ENCODE peak calls at places on chromosome 9, in six cellular contexts. W is stomach, M is gastrocnemius medialis, I is sigmoid colon, T is IMR-90, E is body of pancreas. Z is an unnamed sample.
A peak's percentile ranks its signal among the peaks of the same experiment; 100 is the strongest.

GRCh38 chr9:91193658-91194391 is 167.9 kb downstream of the AUH start:
- DNase-seq in W (peak; percentile 93), M (peak; percentile 83), I (peak; percentile 94), T (peak; percentile 96), E (peak; percentile 92), Z (peak; percentile 31)

GRCh38 chr9:101472891-101473290 is 37.3 kb upstream of the ALDOB start:
- DNase-seq in W (no peak), M (no peak), I (no peak), T (no peak), E (no peak), Z (no peak)

GRCh38 chr9:2602704-2603116 is 18.9 kb upstream of the VLDLR start:
- DNase-seq in W (no peak), M (no peak), I (no peak), T (peak; percentile 23), E (no peak), Z (no peak)

GRCh38 chr9:123073991-123074422 is 40.5 kb downstream of the GPR21 start:
- DNase-seq in W (no peak), M (no peak), I (no peak), T (peak; percentile 57), E (no peak), Z (no peak)

GRCh38 chr9:92440751-92441046 is 16.4 kb upstream of the OMD start:
- DNase-seq in W (no peak), M (no peak), I (no peak), T (no peak), E (no peak), Z (no peak)

GRCh38 chr9:78539904-78540303 is 243.0 kb downstream of the PSAT1 start:
- DNase-seq in W (no peak), M (peak; percentile 79), I (no peak), T (peak; percentile 77), E (no peak), Z (no peak)

GRCh38 chr9:4292781-4293180 is 7.1 kb downstream of the GLIS3 start:
- DNase-seq in W (no peak), M (no peak), I (no peak), T (peak; percentile 17), E (no peak), Z (no peak)

GRCh38 chr9:124309665-124310064 is 51.9 kb downstream of the NEK6 start:
- DNase-seq in W (no peak), M (no peak), I (no peak), T (peak; percentile 99), E (no peak), Z (no peak)

GRCh38 chr9:132168347-132168746 is 6.5 kb downstream of the NTNG2 start:
- DNase-seq in W (no peak), M (no peak), I (no peak), T (peak; percentile 52), E (no peak), Z (no peak)

GRCh38 chr9:21481470-21482057 is 549 bp downstream of the IFNE start:
- DNase-seq in W (no peak), M (no peak), I (no peak), T (no peak), E (no peak), Z (no peak)

GRCh38 chr9:121780177-121780576 is 128.7 kb downstream of the DAB2IP start:
- DNase-seq in W (peak; percentile 20), M (no peak), I (no peak), T (no peak), E (no peak), Z (no peak)

GRCh38 chr9:3992924-3993323 is 306.9 kb downstream of the GLIS3 start:
- DNase-seq in W (no peak), M (no peak), I (no peak), T (peak; percentile 68), E (no peak), Z (no peak)

GRCh38 chr9:26809795-26810194 is 82.8 kb downstream of the CAAP1 start:
- DNase-seq in W (no peak), M (no peak), I (no peak), T (peak; percentile 58), E (no peak), Z (no peak)

GRCh38 chr9:125460346-125460745 is 198.7 kb downstream of the GAPVD1 start:
- DNase-seq in W (no peak), M (no peak), I (no peak), T (peak; percentile 79), E (no peak), Z (no peak)

GRCh38 chr9:14752271-14752670 is 29.7 kb upstream of the CER1 start:
- DNase-seq in W (no peak), M (no peak), I (no peak), T (no peak), E (no peak), Z (no peak)

GRCh38 chr9:124251605-124252366 is 6.0 kb upstream of the NEK6 start:
- DNase-seq in W (no peak), M (no peak), I (peak; percentile 58), T (peak; percentile 78), E (no peak), Z (no peak)

GRCh38 chr9:36093384-36093783 is 43.1 kb upstream of the GLIPR2 start:
- DNase-seq in W (no peak), M (no peak), I (no peak), T (no peak), E (no peak), Z (no peak)

GRCh38 chr9:4680178-4680535 is 788 bp downstream of the CDC37L1 start:
- DNase-seq in W (no peak), M (no peak), I (no peak), T (no peak), E (no peak), Z (no peak)

GRCh38 chr9:72623156-72623555 is 101.7 kb downstream of the TMC1 start:
- DNase-seq in W (no peak), M (no peak), I (no peak), T (no peak), E (no peak), Z (no peak)

GRCh38 chr9:15299374-15299939 is 7.6 kb downstream of the TTC39B start:
- DNase-seq in W (no peak), M (no peak), I (no peak), T (no peak), E (no peak), Z (no peak)

GRCh38 chr9:100505564-100506159 is 32.7 kb downstream of the TMEFF1 start:
- DNase-seq in W (peak; percentile 65), M (peak; percentile 19), I (no peak), T (peak; percentile 30), E (peak; percentile 56), Z (no peak)

GRCh38 chr9:21251638-21252037 is 11.8 kb upstream of the IFNA14 start:
- DNase-seq in W (no peak), M (no peak), I (no peak), T (no peak), E (no peak), Z (no peak)

GRCh38 chr9:76200315-76200714 is 193.9 kb downstream of the RFK start:
- DNase-seq in W (no peak), M (no peak), I (no peak), T (peak; percentile 45), E (no peak), Z (no peak)

GRCh38 chr9:14618851-14619250 is 74.4 kb downstream of the ZDHHC21 start:
- DNase-seq in W (no peak), M (no peak), I (no peak), T (no peak), E (no peak), Z (no peak)

GRCh38 chr9:108743901-108744371 is 111.8 kb downstream of the ACTL7B start:
- DNase-seq in W (no peak), M (no peak), I (no peak), T (no peak), E (no peak), Z (no peak)

GRCh38 chr9:33868430-33869000 is 51.6 kb downstream of the UBE2R2 start:
- DNase-seq in W (no peak), M (no peak), I (no peak), T (peak; percentile 66), E (no peak), Z (no peak)
- H3K4me1 ChIP-seq in W (peaks cover 17% of the 10 kb centered on the region), M (peaks cover 56% of the 10 kb centered on the region), I (no peaks in the 10 kb centered on the region), T (peaks cover 7% of the 10 kb centered on the region), E (peaks cover 44% of the 10 kb centered on the region), Z (peaks cover 44% of the 10 kb centered on the region)

GRCh38 chr9:106920701-106921283 is 57.8 kb downstream of the ZNF462 start:
- DNase-seq in W (peak; percentile 44), M (no peak), I (no peak), T (peak; percentile 21), E (no peak), Z (no peak)
- TF ChIP-seq POLR2A in W (no peak), M (no peak), I (no peak), T (no peak), E (no peak), Z (no peak)

GRCh38 chr9:137127301-137128157 is 11.4 kb upstream of the GRIN1 start:
- DNase-seq in W (peak; percentile 79), M (no peak), I (no peak), T (no peak), E (peak; percentile 77), Z (no peak)
- H3K27ac ChIP-seq in W (peak overlapping the region; percentile 84), M (peak overlapping the region; percentile 27), I (peak overlapping the region; percentile 21), T (no peak overlapping the region), E (peak overlapping the region; percentile 89), Z (peak overlapping the region; percentile 48)

GRCh38 chr9:130021123-130021522 is 21.9 kb downstream of the FNBP1 start:
- DNase-seq in W (no peak), M (no peak), I (no peak), T (no peak), E (no peak), Z (no peak)

GRCh38 chr9:130023147-130023787 is 19.7 kb downstream of the FNBP1 start:
- DNase-seq in W (no peak), M (peak; percentile 17), I (peak; percentile 84), T (no peak), E (no peak), Z (no peak)

GRCh38 chr9:130018260-130018659 is 24.7 kb downstream of the FNBP1 start:
- DNase-seq in W (no peak), M (no peak), I (no peak), T (peak; percentile 33), E (no peak), Z (no peak)

GRCh38 chr9:130022566-130023146 is 20.3 kb downstream of the FNBP1 start:
- DNase-seq in W (no peak), M (no peak), I (no peak), T (no peak), E (no peak), Z (no peak)

GRCh38 chr9:130020618-130021017 is 22.4 kb downstream of the FNBP1 start:
- DNase-seq in W (no peak), M (no peak), I (no peak), T (no peak), E (no peak), Z (no peak)
- H3K4me1 ChIP-seq in W (peaks cover 19% of the 10 kb centered on the region), M (peaks cover 43% of the 10 kb centered on the region), I (no peaks in the 10 kb centered on the region), T (peaks cover 6% of the 10 kb centered on the region), E (peaks cover 6% of the 10 kb centered on the region), Z (peaks cover 30% of the 10 kb centered on the region)

GRCh38 chr9:129202613-129203555 is 24.8 kb upstream of the IER5L start:
- DNase-seq in W (peak; percentile 87), M (peak; percentile 61), I (peak; percentile 93), T (peak; percentile 63), E (peak; percentile 87), Z (peak; percentile 45)
- TF ChIP-seq POLR2A in W (no peak), M (peak; percentile 58), I (peak; percentile 46), T (peak; percentile 29), E (peak; percentile 56), Z (no peak)